ENCODE peak calls at places on chromosomes 16 and 17, in nine cellular contexts. R is activated naive CD4-positive, alpha-beta T cell treated with anti-CD3 and anti-CD28 coated beads, Interleukin-2, amount 50 U/mL, for 72 hours; V is NCI-H146; A is H9; F is neural crest cell; P is GM18507; U is activated CD4-positive, alpha-beta T cell treated with anti-CD3 and anti-CD28 coated beads for 4 hours; B is NCI-H82; I is ovary. L is an unnamed sample.

GRCh38 chr16:63289834-63290460 is 1253.7 kb upstream of the CDH8 start:
- DNase-seq in R (no peak), V (peak), A (peak), F (peak), P (no peak), U (no peak), B (peak), I (no peak), L (peak)

GRCh38 chr16:50841081-50841886 is 99.4 kb downstream of the CYLD start:
- DNase-seq in R (no peak), V (no peak), A (peak), F (no peak), P (no peak), U (peak), B (no peak), I (peak), L (no peak)

GRCh38 chr17:43517161-43517560 is 29.0 kb downstream of the ETV4 start:
- DNase-seq in R (no peak), V (no peak), A (no peak), F (no peak), P (no peak), U (no peak), B (no peak), I (no peak), L (no peak)

GRCh38 chr16:51834131-51834530 is 683.1 kb upstream of the SALL1 start:
- DNase-seq in R (no peak), V (no peak), A (no peak), F (no peak), P (no peak), U (no peak), B (no peak), I (no peak), L (no peak)

GRCh38 chr17:82000803-82001649 is 21.7 kb downstream of the CENPX start:
- DNase-seq in R (no peak), V (no peak), A (no peak), F (no peak), P (no peak), U (no peak), B (peak), I (no peak), L (no peak)

GRCh38 chr17:65535777-65536572 is 25.5 kb downstream of the AXIN2 start:
- DNase-seq in R (no peak), V (no peak), A (no peak), F (no peak), P (no peak), U (no peak), B (no peak), I (no peak), L (no peak)

GRCh38 chr16:23088018-23088417 is 61.2 kb downstream of the USP31 start:
- DNase-seq in R (no peak), V (no peak), A (no peak), F (no peak), P (no peak), U (no peak), B (no peak), I (no peak), L (no peak)

GRCh38 chr16:14483819-14484385 is 146.2 kb downstream of the PARN start:
- DNase-seq in R (no peak), V (no peak), A (no peak), F (no peak), P (no peak), U (no peak), B (peak), I (no peak), L (no peak)

GRCh38 chr16:17938546-17938945 is 398.0 kb downstream of the NPIPA8 start:
- DNase-seq in R (no peak), V (no peak), A (no peak), F (no peak), P (no peak), U (no peak), B (no peak), I (no peak), L (no peak)

GRCh38 chr17:49850772-49851386 is 3.0 kb upstream of the TAC4 start:
- DNase-seq in R (no peak), V (no peak), A (peak), F (no peak), P (no peak), U (no peak), B (no peak), I (no peak), L (peak)

GRCh38 chr16:84223456-84223855 is 16.4 kb downstream of the KCNG4 start:
- DNase-seq in R (no peak), V (no peak), A (no peak), F (no peak), P (no peak), U (no peak), B (no peak), I (no peak), L (no peak)

GRCh38 chr17:7246779-7247178 is 4.5 kb upstream of the GABARAP start:
- DNase-seq in R (no peak), V (no peak), A (no peak), F (no peak), P (no peak), U (no peak), B (no peak), I (no peak), L (no peak)

GRCh38 chr17:71171270-71171669 is 949.5 kb upstream of the SOX9 start:
- DNase-seq in R (no peak), V (no peak), A (no peak), F (no peak), P (no peak), U (no peak), B (no peak), I (no peak), L (no peak)

L was measured in nephron progenitor cell.